ENCODE peak calls at places on chromosome 10, in six cellular contexts. One of them, this sample, is unnamed.

GRCh38 chr10:70145166-70145665 is 1.3 kb downstream of the TYSND1 start:
- DNase-seq in hypothalamus: no peak
- DNase-seq in fibroblast of the aortic adventitia: peak; percentile 24
- DNase-seq in OCI-LY7: no peak
- DNase-seq in dermis microvascular lymphatic vessel endothelial cell: no peak
- DNase-seq in CD8-positive, alpha-beta memory T cell: peak; percentile 10
- DNase-seq in this sample: no peak

GRCh38 chr10:110076559-110077318 is 69.0 kb downstream of the ADD3 start:
- DNase-seq in hypothalamus: no peak
- DNase-seq in fibroblast of the aortic adventitia: peak; percentile 99
- DNase-seq in OCI-LY7: peak; percentile 69
- DNase-seq in dermis microvascular lymphatic vessel endothelial cell: no peak
- DNase-seq in CD8-positive, alpha-beta memory T cell: peak; percentile 49
- DNase-seq in this sample: no peak

GRCh38 chr10:72066318-72067284 is 21.8 kb downstream of the SPOCK2 start:
- DNase-seq in hypothalamus: no peak
- DNase-seq in fibroblast of the aortic adventitia: no peak
- DNase-seq in OCI-LY7: no peak
- DNase-seq in dermis microvascular lymphatic vessel endothelial cell: no peak
- DNase-seq in CD8-positive, alpha-beta memory T cell: no peak
- DNase-seq in this sample: no peak

GRCh38 chr10:34985823-34986222 is 104.3 kb downstream of the CUL2 start:
- DNase-seq in hypothalamus: no peak
- DNase-seq in fibroblast of the aortic adventitia: peak; percentile 27
- DNase-seq in OCI-LY7: no peak
- DNase-seq in dermis microvascular lymphatic vessel endothelial cell: no peak
- DNase-seq in CD8-positive, alpha-beta memory T cell: no peak
- DNase-seq in this sample: no peak

GRCh38 chr10:37774351-37774750 is 83.1 kb downstream of the ZNF248 start:
- DNase-seq in hypothalamus: no peak
- DNase-seq in fibroblast of the aortic adventitia: no peak
- DNase-seq in OCI-LY7: no peak
- DNase-seq in dermis microvascular lymphatic vessel endothelial cell: no peak
- DNase-seq in CD8-positive, alpha-beta memory T cell: no peak
- DNase-seq in this sample: no peak

GRCh38 chr10:114301177-114301576 is 62.1 kb downstream of the VWA2 start:
- DNase-seq in hypothalamus: no peak
- DNase-seq in fibroblast of the aortic adventitia: no peak
- DNase-seq in OCI-LY7: no peak
- DNase-seq in dermis microvascular lymphatic vessel endothelial cell: no peak
- DNase-seq in CD8-positive, alpha-beta memory T cell: no peak
- DNase-seq in this sample: no peak

GRCh38 chr10:100507357-100507732 is 12.3 kb downstream of the SEC31B start:
- DNase-seq in hypothalamus: no peak
- DNase-seq in fibroblast of the aortic adventitia: no peak
- DNase-seq in OCI-LY7: no peak
- DNase-seq in dermis microvascular lymphatic vessel endothelial cell: no peak
- DNase-seq in CD8-positive, alpha-beta memory T cell: no peak
- DNase-seq in this sample: no peak

GRCh38 chr10:50326757-50327701 is 75.7 kb upstream of the ASAH2 start:
- DNase-seq in hypothalamus: no peak
- DNase-seq in fibroblast of the aortic adventitia: peak; percentile 95
- DNase-seq in OCI-LY7: no peak
- DNase-seq in dermis microvascular lymphatic vessel endothelial cell: peak; percentile 45
- DNase-seq in CD8-positive, alpha-beta memory T cell: no peak
- DNase-seq in this sample: no peak

GRCh38 chr10:78972160-78972946 is 96.4 kb upstream of the ZMIZ1 start:
- DNase-seq in hypothalamus: peak; percentile 69
- DNase-seq in fibroblast of the aortic adventitia: peak; percentile 76
- DNase-seq in OCI-LY7: no peak
- DNase-seq in dermis microvascular lymphatic vessel endothelial cell: peak; percentile 50
- DNase-seq in CD8-positive, alpha-beta memory T cell: no peak
- DNase-seq in this sample: peak; percentile 93

GRCh38 chr10:12656518-12657142 is 307.3 kb downstream of the CAMK1D start:
- DNase-seq in hypothalamus: no peak
- DNase-seq in fibroblast of the aortic adventitia: peak; percentile 75
- DNase-seq in OCI-LY7: peak; percentile 72
- DNase-seq in dermis microvascular lymphatic vessel endothelial cell: peak; percentile 47
- DNase-seq in CD8-positive, alpha-beta memory T cell: peak; percentile 44
- DNase-seq in this sample: no peak

GRCh38 chr10:77405771-77406241 is 231.8 kb downstream of the KCNMA1 start:
- DNase-seq in hypothalamus: no peak
- DNase-seq in fibroblast of the aortic adventitia: peak; percentile 62
- DNase-seq in OCI-LY7: no peak
- DNase-seq in dermis microvascular lymphatic vessel endothelial cell: peak; percentile 40
- DNase-seq in CD8-positive, alpha-beta memory T cell: no peak
- DNase-seq in this sample: no peak

GRCh38 chr10:133307776-133308430 is 769 bp downstream of the TUBGCP2 start:
- DNase-seq in hypothalamus: no peak
- DNase-seq in fibroblast of the aortic adventitia: peak; percentile 52
- DNase-seq in OCI-LY7: peak; percentile 86
- DNase-seq in dermis microvascular lymphatic vessel endothelial cell: peak; percentile 82
- DNase-seq in CD8-positive, alpha-beta memory T cell: peak; percentile 81
- DNase-seq in this sample: no peak

GRCh38 chr10:94010886-94011285 is 17.2 kb downstream of the PLCE1 start:
- DNase-seq in hypothalamus: no peak
- DNase-seq in fibroblast of the aortic adventitia: no peak
- DNase-seq in OCI-LY7: no peak
- DNase-seq in dermis microvascular lymphatic vessel endothelial cell: no peak
- DNase-seq in CD8-positive, alpha-beta memory T cell: no peak
- DNase-seq in this sample: no peak

GRCh38 chr10:132961864-132962622 is 19.7 kb upstream of the CFAP46 start:
- DNase-seq in hypothalamus: no peak
- DNase-seq in fibroblast of the aortic adventitia: peak; percentile 78
- DNase-seq in OCI-LY7: peak; percentile 53
- DNase-seq in dermis microvascular lymphatic vessel endothelial cell: peak; percentile 41
- DNase-seq in CD8-positive, alpha-beta memory T cell: peak; percentile 53
- DNase-seq in this sample: no peak

GRCh38 chr10:82969405-82969804 is 1094.4 kb downstream of the NRG3 start:
- DNase-seq in hypothalamus: no peak
- DNase-seq in fibroblast of the aortic adventitia: peak; percentile 45
- DNase-seq in OCI-LY7: peak; percentile 9
- DNase-seq in dermis microvascular lymphatic vessel endothelial cell: peak; percentile 1
- DNase-seq in CD8-positive, alpha-beta memory T cell: no peak
- DNase-seq in this sample: no peak

GRCh38 chr10:49605177-49605938 is 4.8 kb upstream of the SLC18A3 start:
- DNase-seq in hypothalamus: no peak
- DNase-seq in fibroblast of the aortic adventitia: no peak
- DNase-seq in OCI-LY7: no peak
- DNase-seq in dermis microvascular lymphatic vessel endothelial cell: no peak
- DNase-seq in CD8-positive, alpha-beta memory T cell: no peak
- DNase-seq in this sample: peak; percentile 64

GRCh38 chr10:55160904-55161303 is 359.9 kb upstream of the PCDH15 start:
- DNase-seq in hypothalamus: no peak
- DNase-seq in fibroblast of the aortic adventitia: no peak
- DNase-seq in OCI-LY7: no peak
- DNase-seq in dermis microvascular lymphatic vessel endothelial cell: no peak
- DNase-seq in CD8-positive, alpha-beta memory T cell: no peak
- DNase-seq in this sample: no peak

GRCh38 chr10:114058297-114058696 is 14.6 kb downstream of the ADRB1 start:
- DNase-seq in hypothalamus: no peak
- DNase-seq in fibroblast of the aortic adventitia: no peak
- DNase-seq in OCI-LY7: no peak
- DNase-seq in dermis microvascular lymphatic vessel endothelial cell: no peak
- DNase-seq in CD8-positive, alpha-beta memory T cell: no peak
- DNase-seq in this sample: no peak